ENCODE peak calls at places on chromosomes 4 and X, in five cellular contexts. D is psoas muscle, P is cardiac fibroblast, X is epithelial cell of proximal tubule, U is tibial artery. Z is an unnamed sample.

GRCh38 chrX:71181558-71181909 is 36.9 kb downstream of the NLGN3 start:
- DNase-seq in D (no peak), P (peak), X (no peak), U (no peak), Z (peak)

GRCh38 chr4:53267026-53267425 is 98.8 kb downstream of the SCFD2 start:
- DNase-seq in D (no peak), P (no peak), X (no peak), U (no peak), Z (peak)

GRCh38 chr4:13530823-13531608 is 13.3 kb downstream of the NKX3-2 start:
- DNase-seq in D (no peak), P (no peak), X (no peak), U (no peak), Z (no peak)

GRCh38 chr4:136650541-136651277 is 881.6 kb downstream of the PCDH18 start:
- DNase-seq in D (no peak), P (peak), X (peak), U (no peak), Z (peak)

GRCh38 chr4:185839204-185839712 is 27.3 kb upstream of the SORBS2 start:
- DNase-seq in D (peak), P (peak), X (peak), U (peak), Z (peak)

GRCh38 chr4:86261634-86262033 is 98.2 kb downstream of the MAPK10 start:
- DNase-seq in D (no peak), P (no peak), X (no peak), U (no peak), Z (peak)

GRCh38 chrX:545488-545887 is 85.1 kb upstream of the SHOX start:
- DNase-seq in D (no peak), P (no peak), X (no peak), U (peak), Z (peak)

GRCh38 chr4:153211986-153212720 is 7.9 kb downstream of the TRIM2 start:
- DNase-seq in D (no peak), P (peak), X (no peak), U (no peak), Z (peak)

GRCh38 chrX:109707322-109707721 is 25.7 kb downstream of the ACSL4 start:
- DNase-seq in D (no peak), P (no peak), X (no peak), U (no peak), Z (no peak)

GRCh38 chr4:108193891-108194672 is 25.4 kb upstream of the LEF1 start:
- DNase-seq in D (no peak), P (no peak), X (no peak), U (no peak), Z (peak)

GRCh38 chr4:7890635-7891393 is 48.8 kb downstream of the AFAP1 start:
- DNase-seq in D (no peak), P (peak), X (peak), U (no peak), Z (peak)

GRCh38 chrX:107624893-107625292 is 3.4 kb upstream of the PRPS1 start:
- DNase-seq in D (no peak), P (no peak), X (no peak), U (no peak), Z (no peak)

GRCh38 chr4:184396001-184396400 is 78.3 kb downstream of the IRF2 start:
- DNase-seq in D (no peak), P (no peak), X (no peak), U (no peak), Z (no peak)

GRCh38 chr4:159069922-159070321 is 33.0 kb upstream of the RAPGEF2 start:
- DNase-seq in D (no peak), P (peak), X (no peak), U (no peak), Z (peak)

GRCh38 chrX:110145854-110146253 is 142.9 kb downstream of the TMEM164 start:
- DNase-seq in D (no peak), P (peak), X (no peak), U (no peak), Z (peak)

GRCh38 chr4:140448830-140449229 is 21.4 kb upstream of the CLGN start:
- DNase-seq in D (no peak), P (peak), X (no peak), U (no peak), Z (peak)

GRCh38 chrX:1468250-1468772 is 15.6 kb upstream of the ASMTL start:
- DNase-seq in D (no peak), P (peak), X (no peak), U (peak), Z (peak)

GRCh38 chrX:66035667-66036066 is 4.2 kb downstream of the VSIG4 start:
- DNase-seq in D (no peak), P (no peak), X (no peak), U (no peak), Z (no peak)

GRCh38 chrX:107714196-107714811 is 61.3 kb downstream of the TSC22D3 start:
- DNase-seq in D (no peak), P (peak), X (no peak), U (peak), Z (peak)

GRCh38 chr4:108690738-108691137 is 40.3 kb downstream of the OSTC start:
- DNase-seq in D (no peak), P (peak), X (no peak), U (no peak), Z (peak)

GRCh38 chrX:117743469-117744251 is 372.9 kb downstream of the KLHL13 start:
- DNase-seq in D (no peak), P (no peak), X (no peak), U (no peak), Z (peak)

GRCh38 chr4:181647396-181648107 is 595.6 kb upstream of the TENM3 start:
- DNase-seq in D (no peak), P (peak), X (no peak), U (no peak), Z (peak)

GRCh38 chr4:8913858-8914460 is 42.3 kb upstream of the HMX1 start:
- DNase-seq in D (no peak), P (no peak), X (no peak), U (no peak), Z (no peak)

GRCh38 chr4:186642998-186643397 is 80.7 kb downstream of the FAT1 start:
- DNase-seq in D (no peak), P (no peak), X (no peak), U (no peak), Z (no peak)

GRCh38 chrX:72475952-72476668 is 96.5 kb downstream of the HDAC8 start:
- DNase-seq in D (no peak), P (no peak), X (no peak), U (no peak), Z (no peak)

GRCh38 chrX:111505783-111506182 is 5.7 kb upstream of the SERTM2 start:
- DNase-seq in D (no peak), P (no peak), X (no peak), U (no peak), Z (no peak)

GRCh38 chrX:18931972-18932371 is 51.9 kb downstream of the PHKA2 start:
- DNase-seq in D (no peak), P (peak), X (no peak), U (no peak), Z (peak)

GRCh38 chr4:187666634-187667033 is 328.9 kb upstream of the ZFP42 start:
- DNase-seq in D (no peak), P (peak), X (no peak), U (no peak), Z (no peak)

GRCh38 chr4:106628616-106629606 is 260.3 kb upstream of the GIMD1 start:
- DNase-seq in D (no peak), P (no peak), X (no peak), U (no peak), Z (peak)

GRCh38 chrX:29690061-29690460 is 525.3 kb upstream of the MAGEB2 start:
- DNase-seq in D (no peak), P (peak), X (no peak), U (no peak), Z (peak)

GRCh38 chrX:3052864-3053263 is 11.6 kb downstream of the ARSF start:
- DNase-seq in D (no peak), P (no peak), X (no peak), U (no peak), Z (no peak)

GRCh38 chrX:48003367-48003757 is 427 bp downstream of the ZNF182 start:
- DNase-seq in D (no peak), P (no peak), X (no peak), U (no peak), Z (no peak)

GRCh38 chrX:8663325-8663724 is 68.6 kb downstream of the ANOS1 start:
- DNase-seq in D (no peak), P (peak), X (no peak), U (no peak), Z (no peak)

GRCh38 chr4:7103599-7104365 is 35.9 kb upstream of the GRPEL1 start:
- DNase-seq in D (peak), P (no peak), X (no peak), U (peak), Z (no peak)

GRCh38 chr4:118281611-118282442 is 71.0 kb downstream of the PRSS12 start:
- DNase-seq in D (peak), P (peak), X (no peak), U (no peak), Z (peak)

GRCh38 chrX:119989905-119990408 is 46.4 kb upstream of the NKAP start:
- DNase-seq in D (no peak), P (no peak), X (no peak), U (no peak), Z (no peak)

GRCh38 chrX:19721726-19722370 is 165.6 kb downstream of the SH3KBP1 start:
- DNase-seq in D (no peak), P (no peak), X (peak), U (no peak), Z (no peak)

GRCh38 chrX:112913807-112914206 is 73.2 kb upstream of the AMOT start:
- DNase-seq in D (no peak), P (no peak), X (no peak), U (no peak), Z (no peak)
- TF ChIP-seq CTCF in D (peak), P (no peak), X (no peak), U (no peak), Z (no peak)

GRCh38 chr4:4763815-4764202 is 95.7 kb upstream of the MSX1 start:
- DNase-seq in D (no peak), P (no peak), X (no peak), U (no peak), Z (peak)

GRCh38 chr4:4765811-4766210 is 93.7 kb upstream of the MSX1 start:
- DNase-seq in D (no peak), P (no peak), X (no peak), U (no peak), Z (peak)

GRCh38 chr4:4764506-4764905 is 95.0 kb upstream of the MSX1 start:
- DNase-seq in D (no peak), P (no peak), X (no peak), U (no peak), Z (no peak)

GRCh38 chr4:4762909-4763814 is 96.3 kb upstream of the MSX1 start:
- DNase-seq in D (no peak), P (peak), X (no peak), U (no peak), Z (peak)

DNA sequence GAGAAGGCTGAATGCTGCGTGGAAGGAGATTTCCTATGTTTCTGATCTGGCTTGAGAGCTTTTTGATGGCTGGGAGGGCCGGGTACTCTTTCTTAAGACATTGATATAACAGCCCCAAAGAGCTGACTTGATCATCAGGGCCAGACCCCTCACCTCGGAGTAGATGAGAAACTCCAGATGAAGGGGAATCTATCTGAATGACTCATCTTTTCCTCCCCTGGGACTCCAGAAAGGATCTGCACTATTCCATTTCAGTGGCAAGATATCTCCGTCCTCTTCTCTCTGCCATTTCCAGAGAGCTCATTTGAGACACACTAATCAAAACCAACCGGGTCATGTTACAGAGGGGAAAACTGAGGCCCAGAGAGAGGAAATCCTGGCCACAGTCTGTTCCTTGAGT is 92.9 kb upstream of the MSX1 start:
- DNase-seq in D (no peak), P (no peak), X (no peak), U (no peak), Z (peak)
- H3K4me3 ChIP-seq in D (no peak), P (no peak), X (no peak), U (no peak), Z (no peak)

DNA sequence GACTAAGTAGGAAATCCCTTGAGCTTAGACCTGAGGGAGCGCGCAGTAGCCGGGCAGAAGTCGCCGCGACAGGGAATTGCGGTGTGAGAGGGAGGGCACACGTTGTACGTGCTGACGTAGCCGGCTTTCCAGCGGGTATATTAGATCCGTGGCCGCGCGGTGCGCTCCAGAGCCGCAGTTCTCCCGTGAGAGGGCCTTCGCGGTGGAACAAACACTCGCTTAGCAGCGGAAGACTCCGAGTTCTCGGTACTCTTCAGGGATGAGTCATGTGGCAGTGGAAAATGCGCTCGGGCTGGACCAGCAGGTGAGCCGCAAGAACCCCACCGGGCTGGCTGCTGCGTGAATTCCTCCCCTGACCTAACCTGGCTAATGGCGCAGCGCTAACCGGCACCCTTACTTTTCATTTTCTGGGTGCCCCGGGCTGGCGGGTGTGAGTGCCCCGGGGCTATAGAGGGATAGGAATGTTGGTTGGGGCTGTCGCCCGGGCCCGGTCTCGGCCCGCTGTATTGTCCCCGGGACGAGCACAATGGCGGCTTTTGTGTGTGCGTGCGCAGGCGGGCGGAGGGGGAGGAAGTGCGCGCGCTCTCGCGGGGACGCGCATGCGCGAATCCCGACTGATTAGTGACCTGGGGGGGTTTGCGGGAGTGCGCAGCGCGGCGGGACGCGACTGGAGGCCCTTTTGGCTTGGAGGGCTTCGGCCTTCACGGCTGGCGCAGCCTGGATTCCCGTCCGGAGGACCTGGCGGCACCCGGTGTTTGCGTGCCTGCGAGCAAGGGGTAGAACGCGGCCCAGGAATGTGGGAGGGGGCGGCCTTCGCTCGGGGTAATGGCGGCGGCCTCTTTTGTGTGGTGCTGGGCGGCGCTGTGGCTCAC is at the start of gene DDX3X:
- DNase-seq in D (peak), P (peak), X (peak), U (peak), Z (peak)
- TF ChIP-seq CTCF in D (peak), P (no peak), X (no peak), U (peak), Z (peak)

GRCh38 chr4:113012122-113012725 is 37.2 kb upstream of the ANK2 start:
- DNase-seq in D (no peak), P (no peak), X (no peak), U (no peak), Z (no peak)
- H3K4me3 ChIP-seq in D (no peak), P (no peak), X (no peak), U (no peak), Z (no peak)

DNA sequence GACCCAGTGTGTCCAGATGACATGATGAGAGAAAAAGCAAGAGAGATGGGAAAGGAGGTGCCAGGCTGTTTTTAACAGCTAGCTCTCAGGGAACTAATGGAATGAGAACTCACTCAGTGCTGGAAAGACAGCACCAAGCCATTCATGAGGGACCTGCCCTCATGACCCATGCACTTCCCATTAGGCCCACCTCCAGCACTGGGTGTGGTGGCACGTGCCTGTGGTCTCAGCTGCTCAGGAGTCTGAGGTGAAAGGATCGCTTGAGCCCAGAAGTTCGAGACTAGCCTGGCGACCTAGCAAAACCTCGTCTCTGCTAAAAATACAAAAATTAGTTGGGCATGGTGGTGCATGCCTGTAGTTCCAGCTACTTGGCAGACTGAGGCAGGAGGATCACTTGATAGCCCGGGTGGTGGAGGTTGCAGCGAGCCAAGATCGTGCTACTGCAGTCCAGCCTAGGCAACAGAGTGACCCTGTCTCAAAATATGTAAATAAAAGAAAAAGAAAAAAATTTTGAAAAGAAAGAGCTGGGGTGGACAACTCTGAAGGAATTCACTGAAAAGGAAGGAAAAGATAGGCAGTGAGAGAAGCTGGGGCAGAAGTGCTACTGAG is 50.9 kb downstream of the FAM193A start:
- DNase-seq in D (no peak), P (peak), X (no peak), U (no peak), Z (no peak)
- TF ChIP-seq CTCF in D (no peak), P (no peak), X (no peak), U (no peak), Z (no peak)

DNA sequence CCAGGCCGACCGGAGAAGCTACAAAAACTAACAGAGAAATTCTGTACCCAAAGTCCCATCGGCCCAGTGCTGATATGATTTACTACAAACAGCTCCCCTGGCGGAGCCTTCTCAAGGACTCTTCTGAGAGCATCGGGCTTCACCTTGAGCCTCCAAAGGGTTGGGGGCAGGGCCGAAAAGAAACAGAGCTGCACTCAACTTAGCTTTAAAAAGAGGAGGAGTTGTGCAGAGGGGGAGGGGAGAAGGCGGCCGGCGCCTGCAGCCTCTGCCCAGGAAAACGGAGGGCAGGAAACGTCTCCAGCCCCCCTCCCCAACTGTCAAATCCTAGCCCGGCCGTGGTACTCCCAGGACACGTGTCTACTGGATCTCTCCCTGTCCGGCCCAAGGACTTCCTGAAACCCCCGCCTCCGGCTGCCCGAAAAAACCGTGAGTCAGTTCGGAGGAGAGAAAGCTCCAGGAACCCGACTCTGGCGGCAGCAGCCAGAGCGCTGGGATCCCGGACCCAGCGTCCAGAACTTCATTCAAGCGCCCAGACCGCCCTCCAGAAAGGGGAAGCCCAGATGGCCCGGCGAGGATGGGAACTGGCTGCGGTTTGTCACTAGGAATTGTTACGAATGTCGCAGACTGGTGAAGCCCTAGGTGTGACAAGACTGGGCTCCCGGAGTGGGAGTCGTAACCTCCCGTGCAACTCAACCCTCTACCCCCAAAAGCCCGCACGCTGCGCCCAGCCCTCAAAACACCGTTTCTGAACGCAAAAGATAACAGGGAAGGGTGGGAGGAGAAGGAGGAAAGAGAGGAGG is 1.0 kb downstream of the ADAMTS3 start:
- DNase-seq in D (peak), P (peak), X (peak), U (peak), Z (peak)
- H3K4me3 ChIP-seq in D (peak), P (peak), X (peak), U (peak), Z (peak)

Z was measured in choroid plexus epithelial cell.